ENCODE peak calls at places on chromosome 3, in eight cellular contexts. Y is OCI-LY7, F is mucosa of descending colon, O is transverse colon, C is AG10803, W is sigmoid colon, M is cardiac fibroblast, S is A549. N is an unnamed sample.

GRCh38 chr3:150469031-150469930 is 61.2 kb downstream of the TSC22D2 start:
- DNase-seq in O (peak; percentile 73), W (peak; percentile 81), Y (no peak), F (peak; percentile 61), M (peak; percentile 98), S (peak; percentile 88), C (peak; percentile 94), N (no peak)

GRCh38 chr3:78634316-78634715 is 1133.5 kb downstream of the ROBO1 start:
- DNase-seq in Y (no peak), M (no peak), S (no peak), W (no peak), F (no peak), O (no peak), C (no peak), N (no peak)

GRCh38 chr3:24060055-24060454 is 115.0 kb downstream of the NR1D2 start:
- DNase-seq in M (peak; percentile 42), O (no peak), C (peak; percentile 82), Y (no peak), W (no peak), S (no peak), F (no peak), N (no peak)

GRCh38 chr3:45212095-45212468 is 14.0 kb downstream of the TMEM158 start:
- DNase-seq in F (no peak), Y (no peak), S (no peak), W (no peak), M (no peak), C (no peak), O (no peak), N (no peak)

GRCh38 chr3:133967992-133968892 is 61.5 kb downstream of the SLCO2A1 start:
- DNase-seq in M (no peak), C (no peak), Y (no peak), O (no peak), S (no peak), F (no peak), W (peak; percentile 48), N (no peak)

GRCh38 chr3:32569540-32570425 is 875 bp downstream of the DYNC1LI1 start:
- DNase-seq in W (peak; percentile 83), O (peak; percentile 74), Y (peak; percentile 62), M (peak; percentile 44), C (peak; percentile 18), F (peak; percentile 60), S (peak; percentile 62), N (no peak)

GRCh38 chr3:182909318-182910040 is 70.9 kb downstream of the DCUN1D1 start:
- DNase-seq in C (peak; percentile 17), S (peak; percentile 6), O (no peak), M (peak; percentile 52), Y (peak; percentile 41), W (no peak), F (no peak), N (no peak)

GRCh38 chr3:12898980-12899755 is 57.8 kb upstream of the RPL32 start:
- DNase-seq in O (no peak), C (no peak), S (no peak), W (no peak), F (no peak), M (no peak), Y (no peak), N (no peak)

GRCh38 chr3:66021731-66022131 is 17.0 kb downstream of the MAGI1 start:
- DNase-seq in M (peak; percentile 27), W (no peak), S (peak; percentile 18), F (peak; percentile 20), O (no peak), Y (no peak), C (no peak), N (no peak)

GRCh38 chr3:57446318-57446841 is 97.8 kb downstream of the DNAH12 start:
- DNase-seq in S (no peak), W (no peak), C (peak; percentile 51), Y (no peak), O (no peak), M (no peak), F (no peak), N (peak; percentile 33)

GRCh38 chr3:67529915-67530314 is 124.5 kb downstream of the SUCLG2 start:
- DNase-seq in C (no peak), F (no peak), S (no peak), M (peak; percentile 35), O (no peak), W (no peak), Y (no peak), N (no peak)

GRCh38 chr3:174945276-174945675 is 86.1 kb downstream of the NAALADL2 start:
- DNase-seq in C (no peak), Y (no peak), M (no peak), F (no peak), W (no peak), O (no peak), S (no peak), N (no peak)

GRCh38 chr3:155963557-155963956 is 93.1 kb downstream of the GMPS start:
- DNase-seq in S (no peak), C (peak; percentile 31), O (no peak), W (no peak), Y (no peak), M (peak; percentile 59), F (no peak), N (no peak)

GRCh38 chr3:44988073-44988472 is 12.0 kb downstream of the EXOSC7 start:
- DNase-seq in S (no peak), C (no peak), Y (no peak), F (no peak), O (no peak), W (no peak), M (peak; percentile 28), N (no peak)

GRCh38 chr3:53194218-53195065 is 33.4 kb downstream of the PRKCD start:
- DNase-seq in O (no peak), Y (no peak), M (peak; percentile 35), C (peak; percentile 61), W (peak; percentile 77), F (no peak), S (no peak), N (no peak)

GRCh38 chr3:115217678-115218451 is 70.8 kb upstream of the ZBTB20 start:
- DNase-seq in Y (peak; percentile 27), F (peak; percentile 73), C (peak; percentile 64), M (peak; percentile 89), W (no peak), S (peak; percentile 77), O (peak; percentile 52), N (no peak)

GRCh38 chr3:180804871-180805430 is 107.5 kb upstream of the FXR1 start:
- DNase-seq in O (no peak), F (no peak), M (peak; percentile 74), Y (no peak), C (peak; percentile 54), S (peak; percentile 12), W (no peak), N (no peak)
- H3K4me3 ChIP-seq in O (no peak overlapping the region), F (no peak overlapping the region), M (no peak overlapping the region), Y (no peak overlapping the region), C (no peak overlapping the region), S (no peak overlapping the region), W (no peak overlapping the region), N (no peak overlapping the region)

GRCh38 chr3:122941233-122942206 is 86.0 kb downstream of the SEMA5B start:
- DNase-seq in S (no peak), W (no peak), Y (peak; percentile 17), F (peak; percentile 17), M (peak; percentile 11), C (no peak), O (no peak), N (no peak)
- TF ChIP-seq CTCF in S (no peak), W (no peak), Y (peak; percentile 58), F (no peak), M (peak; percentile 55), C (peak; percentile 55), O (no peak), N (peak; percentile 26)

DNA sequence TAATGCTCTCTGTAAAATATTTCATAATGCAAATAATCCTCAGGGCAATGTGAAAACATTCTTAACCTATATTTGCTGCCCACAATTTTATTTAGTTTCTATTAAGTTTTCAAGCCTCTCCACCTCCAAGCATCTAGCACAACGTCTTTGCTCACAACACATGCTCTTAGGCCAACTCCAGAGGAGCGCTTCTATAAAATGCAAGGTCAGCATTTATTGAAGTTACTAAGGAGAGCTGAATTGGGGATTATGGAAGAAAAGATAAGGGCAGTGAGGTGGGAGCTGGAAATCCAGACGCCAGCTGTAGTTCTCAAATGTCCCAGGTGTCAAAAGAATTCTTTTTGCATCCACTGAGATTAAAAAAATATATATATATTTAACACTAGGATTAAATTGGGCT is 996 bp downstream of the RABL3 start:
- DNase-seq in C (no peak), W (no peak), O (no peak), F (no peak), S (no peak), Y (peak; percentile 7), M (no peak), N (no peak)
- H3K4me3 ChIP-seq in C (peak overlapping the region; percentile 93), W (no peak overlapping the region), O (peak overlapping the region; percentile 91), F (peak overlapping the region; percentile 76), S (peak overlapping the region; percentile 95), Y (peak overlapping the region; percentile 99), M (peak overlapping the region; percentile 96), N (peak overlapping the region; percentile 99)

GRCh38 chr3:51998774-51999173 is 3.1 kb upstream of the RPL29 start:
- DNase-seq in C (no peak), F (no peak), M (no peak), S (no peak), Y (no peak), W (no peak), O (no peak), N (no peak)

GRCh38 chr3:51997172-51997571 is 1.5 kb upstream of the RPL29 start:
- DNase-seq in Y (no peak), W (no peak), M (no peak), F (no peak), O (no peak), C (no peak), S (no peak), N (no peak)

GRCh38 chr3:51994530-51994929 is 1.2 kb downstream of the RPL29 start:
- DNase-seq in Y (no peak), S (no peak), C (no peak), W (no peak), F (no peak), M (no peak), O (no peak), N (no peak)

GRCh38 chr3:51997935-51998596 is 2.4 kb upstream of the RPL29 start:
- DNase-seq in Y (no peak), S (no peak), W (no peak), F (no peak), O (no peak), C (no peak), M (no peak), N (no peak)

GRCh38 chr3:51995346-51996156 is at the start of gene RPL29:
- DNase-seq in C (peak; percentile 95), Y (peak; percentile 96), S (peak; percentile 92), O (peak; percentile 95), F (peak; percentile 94), M (peak; percentile 97), W (peak; percentile 97), N (peak; percentile 90)
- TF ChIP-seq CTCF in C (peak; percentile 17), Y (no peak), S (no peak), O (no peak), F (no peak), M (no peak), W (no peak), N (no peak)

DNA sequence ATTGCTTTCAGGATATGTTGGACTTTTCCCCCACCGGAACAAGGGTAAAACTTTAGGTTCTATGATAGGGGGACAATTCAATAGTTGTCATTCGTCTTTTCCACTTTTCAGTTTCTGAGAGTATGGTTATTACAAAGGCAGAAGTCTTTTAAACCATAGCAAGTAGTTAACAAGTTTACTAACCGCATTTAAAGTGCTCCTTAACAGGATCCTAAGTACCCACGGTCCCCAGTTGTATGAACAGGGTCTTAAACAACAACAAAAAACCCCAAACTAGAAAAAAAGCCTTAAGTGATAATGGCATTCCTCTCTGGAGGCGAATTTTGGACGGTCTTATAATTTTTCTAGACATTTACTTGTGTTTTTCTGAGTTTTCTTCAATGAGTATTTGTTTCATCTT is 821 bp downstream of the IFT57 start:
- DNase-seq in O (no peak), Y (peak; percentile 9), S (no peak), F (no peak), C (no peak), M (no peak), W (no peak), N (no peak)
- H3K4me3 ChIP-seq in O (peak overlapping the region; percentile 80), Y (peak overlapping the region; percentile 92), S (peak overlapping the region; percentile 66), F (peak overlapping the region; percentile 42), C (peak overlapping the region; percentile 86), M (peak overlapping the region; percentile 72), W (peak overlapping the region; percentile 82), N (peak overlapping the region; percentile 74)